ENCODE peak calls at places on chromosomes 16 and 17, in five cellular contexts. Q is heart left ventricle, I is frontal cortex, U is cardiac fibroblast, H is GM13977. G is an unnamed sample.

GRCh38 chr17:75476274-75476673 is 19.8 kb downstream of the TMEM94 start:
- DNase-seq in H (no peak), I (peak; percentile 42), Q (peak; percentile 70), U (peak; percentile 66), G (no peak)

GRCh38 chr16:28983644-28984043 is 1.2 kb upstream of the LAT start:
- DNase-seq in Q (no peak), I (no peak), H (no peak), U (no peak), G (no peak)

GRCh38 chr16:18832021-18832420 is 30.7 kb upstream of the ARL6IP1 start:
- DNase-seq in U (no peak), I (no peak), Q (no peak), H (no peak), G (no peak)

GRCh38 chr16:28280881-28281836 is 11.2 kb upstream of the SBK1 start:
- DNase-seq in H (no peak), I (no peak), Q (no peak), U (no peak), G (no peak)

GRCh38 chr16:64206877-64207276 is 915.0 kb downstream of the CDH11 start:
- DNase-seq in Q (no peak), I (no peak), H (no peak), U (peak; percentile 10), G (no peak)

GRCh38 chr16:89687092-89687940 is 827 bp downstream of the CDK10 start:
- DNase-seq in Q (no peak), U (peak; percentile 34), H (peak; percentile 70), I (peak; percentile 42), G (no peak)

GRCh38 chr17:33970271-33970670 is 284.8 kb upstream of the CCL2 start:
- DNase-seq in I (no peak), U (no peak), Q (no peak), H (no peak), G (no peak)

GRCh38 chr16:15879255-15879804 is 9.1 kb downstream of the CEP20 start:
- DNase-seq in Q (no peak), I (no peak), U (peak; percentile 84), H (no peak), G (no peak)

GRCh38 chr17:82274134-82275020 is 877 bp upstream of the CSNK1D start:
- DNase-seq in U (no peak), Q (no peak), I (no peak), H (no peak), G (no peak)

GRCh38 chr16:57427307-57427706 is 19.9 kb downstream of the CIAPIN1 start:
- DNase-seq in I (no peak), U (no peak), H (no peak), Q (no peak), G (no peak)

GRCh38 chr17:53724726-53725125 is 98.0 kb upstream of the KIF2B start:
- DNase-seq in I (no peak), Q (no peak), H (no peak), U (no peak), G (no peak)